ENCODE peak calls at places on chromosome 18, in four cellular contexts. One of them, this sample, is unnamed.

GRCh38 chr18:30440351-30440750 is 602.2 kb downstream of the DSC3 start:
- DNase-seq in K562: no peak
- DNase-seq in GM12891: no peak
- DNase-seq in GM12878: no peak
- DNase-seq in this sample: no peak

GRCh38 chr18:66564236-66564635 is 39.7 kb downstream of the CDH19 start:
- DNase-seq in GM12878: no peak
- DNase-seq in K562: no peak
- DNase-seq in GM12891: no peak
- DNase-seq in this sample: no peak

GRCh38 chr18:51617167-51617566 is 419.7 kb upstream of the MEX3C start:
- DNase-seq in GM12878: no peak
- DNase-seq in K562: no peak
- DNase-seq in GM12891: no peak
- DNase-seq in this sample: no peak

GRCh38 chr18:44882163-44882881 is 201.6 kb downstream of the SETBP1 start:
- DNase-seq in K562: no peak
- DNase-seq in GM12891: no peak
- DNase-seq in GM12878: no peak
- DNase-seq in this sample: no peak

GRCh38 chr18:13543144-13543543 is 183.2 kb downstream of the FAM210A start:
- DNase-seq in GM12891: no peak
- DNase-seq in K562: no peak
- DNase-seq in GM12878: no peak
- DNase-seq in this sample: no peak

GRCh38 chr18:23133860-23134779 is 1.2 kb upstream of the CABLES1 start:
- DNase-seq in K562: peak
- DNase-seq in GM12891: peak
- DNase-seq in GM12878: peak
- DNase-seq in this sample: no peak

GRCh38 chr18:23134780-23135678 is at the start of gene CABLES1:
- DNase-seq in K562: peak
- DNase-seq in GM12878: no peak
- DNase-seq in GM12891: peak
- DNase-seq in this sample: peak

GRCh38 chr18:9419956-9420631 is 55.2 kb upstream of the RALBP1 start:
- DNase-seq in K562: no peak
- DNase-seq in GM12878: no peak
- DNase-seq in GM12891: no peak
- DNase-seq in this sample: no peak

GRCh38 chr18:75221902-75222301 is 11.3 kb downstream of the TSHZ1 start:
- DNase-seq in GM12878: no peak
- DNase-seq in GM12891: no peak
- DNase-seq in K562: no peak
- DNase-seq in this sample: no peak

GRCh38 chr18:23209031-23209430 is 73.7 kb downstream of the CABLES1 start:
- DNase-seq in GM12891: no peak
- DNase-seq in K562: no peak
- DNase-seq in GM12878: no peak
- DNase-seq in this sample: no peak

DNA sequence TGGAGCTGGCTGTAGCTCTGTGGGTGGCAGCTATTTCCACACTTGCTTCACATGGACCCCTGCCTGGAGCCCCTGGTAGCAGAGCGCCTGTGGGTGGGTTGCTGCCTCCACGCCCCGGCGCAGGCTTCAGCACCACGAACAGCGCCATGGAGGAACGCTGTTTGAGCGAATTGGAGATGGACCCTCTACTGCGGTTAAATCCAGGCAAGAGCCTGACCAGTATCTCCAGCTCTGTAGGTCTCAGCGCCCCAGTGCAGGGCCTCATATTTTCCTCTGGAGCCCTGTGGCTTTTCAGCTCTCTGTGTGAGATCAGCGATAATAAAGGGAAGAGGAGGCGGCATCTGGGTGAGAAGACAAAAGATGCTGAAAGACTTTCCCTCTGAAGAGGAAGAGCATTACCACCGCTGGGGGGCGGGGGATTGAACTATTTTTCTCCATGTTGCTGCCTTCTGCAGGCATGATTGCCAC is 12.0 kb downstream of the ONECUT2 start:
- DNase-seq in GM12878: no peak
- DNase-seq in GM12891: no peak
- DNase-seq in K562: no peak
- DNase-seq in this sample: peak
- TF ChIP-seq SPI1 in GM12878: no peak
- TF ChIP-seq SPI1 in GM12891: no peak
- TF ChIP-seq SPI1 in K562: peak
- TF ChIP-seq SPI1 in this sample: peak

DNA sequence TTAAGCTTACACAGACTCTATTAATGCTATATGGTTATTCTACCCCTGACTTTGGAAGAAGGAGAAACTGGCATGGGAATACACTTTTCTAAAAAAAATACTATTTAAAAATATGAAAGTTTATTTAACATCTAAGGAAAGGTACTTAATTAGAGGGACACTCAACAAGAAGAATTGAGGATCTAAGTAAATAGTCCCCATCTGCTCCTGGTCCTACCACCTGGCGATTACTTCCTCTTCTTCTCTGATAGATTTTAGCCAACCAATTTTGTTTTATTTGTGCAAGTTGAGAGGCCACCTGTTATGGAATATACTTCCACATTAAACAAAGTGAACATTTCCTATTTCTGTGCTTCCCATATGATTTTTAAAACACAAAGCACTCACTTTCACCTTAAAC is 111.7 kb downstream of the BCL2 start:
- DNase-seq in GM12878: no peak
- DNase-seq in K562: no peak
- DNase-seq in GM12891: no peak
- DNase-seq in this sample: no peak
- TF ChIP-seq SPI1 in GM12878: no peak
- TF ChIP-seq SPI1 in K562: no peak
- TF ChIP-seq SPI1 in GM12891: no peak
- TF ChIP-seq SPI1 in this sample: no peak

GRCh38 chr18:49024408-49024807 is 73.6 kb upstream of the SMAD7 start:
- DNase-seq in K562: no peak
- DNase-seq in GM12878: no peak
- DNase-seq in GM12891: no peak
- DNase-seq in this sample: no peak

GRCh38 chr18:49025767-49026500 is 75.2 kb upstream of the SMAD7 start:
- DNase-seq in GM12891: no peak
- DNase-seq in K562: no peak
- DNase-seq in GM12878: no peak
- DNase-seq in this sample: no peak

GRCh38 chr18:49024808-49025361 is 74.1 kb upstream of the SMAD7 start:
- DNase-seq in GM12878: no peak
- DNase-seq in K562: no peak
- DNase-seq in GM12891: no peak
- DNase-seq in this sample: no peak

GRCh38 chr18:49026501-49027378 is 76.0 kb upstream of the SMAD7 start:
- DNase-seq in GM12878: no peak
- DNase-seq in GM12891: no peak
- DNase-seq in K562: no peak
- DNase-seq in this sample: no peak

DNA sequence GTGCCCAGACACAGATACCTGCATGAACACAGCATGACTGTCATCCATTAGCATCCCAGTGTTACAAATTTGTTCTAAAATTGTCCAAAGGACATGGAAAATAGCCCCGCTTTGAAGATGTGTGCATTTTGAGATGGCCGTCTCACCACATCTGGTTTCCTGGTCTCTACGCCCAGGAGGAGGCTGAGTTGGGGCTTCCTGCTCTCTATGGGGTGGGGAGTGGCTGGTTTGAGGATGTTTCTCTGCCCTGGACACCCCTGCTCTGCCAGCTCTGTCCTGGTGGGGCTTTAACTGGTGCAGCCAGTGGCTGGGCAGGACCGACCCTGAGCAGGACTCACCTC is 74.6 kb upstream of the SMAD7 start:
- DNase-seq in GM12891: no peak
- DNase-seq in K562: no peak
- DNase-seq in GM12878: no peak
- DNase-seq in this sample: no peak
- TF ChIP-seq SPI1 in GM12891: no peak
- TF ChIP-seq SPI1 in K562: no peak
- TF ChIP-seq SPI1 in GM12878: no peak
- TF ChIP-seq SPI1 in this sample: no peak

DNA sequence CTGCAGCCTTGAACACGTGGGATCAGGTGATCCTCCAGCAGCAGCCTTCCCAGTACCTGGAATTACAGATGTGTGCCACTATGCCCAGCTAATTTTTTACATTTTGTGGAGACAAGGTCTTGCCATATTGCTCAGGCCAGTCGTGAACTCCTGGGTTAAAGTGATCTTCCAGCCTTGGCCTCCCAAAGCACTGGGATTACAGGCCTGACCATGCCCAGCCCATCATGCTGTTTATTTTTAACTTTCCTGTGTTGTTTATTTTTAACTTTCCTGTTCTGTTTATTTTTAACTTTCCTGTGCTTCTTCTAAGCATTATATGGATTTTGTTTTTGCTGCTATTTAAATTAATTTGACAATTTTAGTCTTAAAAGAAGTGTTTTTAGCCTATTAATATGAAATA is 763.7 kb upstream of the CDH7 start:
- DNase-seq in GM12878: no peak
- DNase-seq in GM12891: no peak
- DNase-seq in K562: no peak
- DNase-seq in this sample: no peak
- TF ChIP-seq SPI1 in GM12878: no peak
- TF ChIP-seq SPI1 in GM12891: no peak
- TF ChIP-seq SPI1 in K562: no peak
- TF ChIP-seq SPI1 in this sample: no peak

DNA sequence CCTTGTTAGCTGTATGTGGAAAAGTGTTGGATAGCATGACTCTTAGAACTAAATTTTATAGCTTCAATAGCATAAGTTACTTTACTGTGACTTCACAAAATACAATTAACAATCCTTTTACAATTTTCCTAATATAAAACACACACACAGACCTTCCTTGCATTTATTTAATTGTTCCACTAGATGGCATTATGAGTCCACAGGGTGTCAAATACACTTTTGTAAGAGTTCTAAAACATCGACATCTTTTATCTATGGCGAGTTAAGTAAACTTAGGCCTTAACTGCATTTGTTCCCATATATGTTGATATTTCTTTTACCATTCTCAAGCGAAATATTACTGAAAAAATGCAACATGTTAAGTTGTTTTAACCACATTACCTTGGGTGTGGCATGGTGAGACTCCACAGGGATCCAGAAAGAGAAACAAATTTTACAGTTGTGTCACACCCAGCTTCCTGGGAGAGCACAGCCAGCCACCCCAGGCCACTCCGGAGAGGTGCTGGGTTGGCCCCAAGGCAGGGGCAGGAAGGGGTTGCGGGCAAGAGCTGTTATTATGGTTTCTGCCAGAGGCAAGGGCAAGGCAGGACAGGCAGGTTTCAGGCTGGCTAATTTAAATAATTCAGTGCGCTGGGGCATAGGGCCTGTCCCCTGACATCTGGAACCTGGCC is 312.4 kb upstream of the MC4R start:
- DNase-seq in GM12891: no peak
- DNase-seq in GM12878: no peak
- DNase-seq in K562: no peak
- DNase-seq in this sample: no peak
- TF ChIP-seq SPI1 in GM12891: no peak
- TF ChIP-seq SPI1 in GM12878: no peak
- TF ChIP-seq SPI1 in K562: no peak
- TF ChIP-seq SPI1 in this sample: no peak

This sample was measured in HL-60.